ENCODE peak calls at places on chromosomes 7 and 10, in five cellular contexts. One of them, this sample, is unnamed.

GRCh38 chr7:52502281-52502680 is 533.2 kb upstream of the POM121L12 start:
- DNase-seq in MM.1S: no peak
- DNase-seq in natural killer cell: no peak
- DNase-seq in choroid plexus epithelial cell: no peak
- DNase-seq in BJ: no peak
- DNase-seq in this sample: no peak

GRCh38 chr7:141563956-141564623 is 12.9 kb downstream of the AGK start:
- DNase-seq in MM.1S: peak; percentile 42
- DNase-seq in natural killer cell: no peak
- DNase-seq in choroid plexus epithelial cell: peak; percentile 44
- DNase-seq in BJ: no peak
- DNase-seq in this sample: no peak

GRCh38 chr10:117621196-117621595 is 78.7 kb downstream of the EMX2 start:
- DNase-seq in MM.1S: no peak
- DNase-seq in natural killer cell: no peak
- DNase-seq in choroid plexus epithelial cell: no peak
- DNase-seq in BJ: no peak
- DNase-seq in this sample: no peak

GRCh38 chr10:29414501-29414900 is 125.6 kb downstream of the LYZL1 start:
- DNase-seq in MM.1S: no peak
- DNase-seq in natural killer cell: no peak
- DNase-seq in choroid plexus epithelial cell: no peak
- DNase-seq in BJ: no peak
- DNase-seq in this sample: no peak

GRCh38 chr10:3955493-3955892 is 170.5 kb upstream of the KLF6 start:
- DNase-seq in MM.1S: no peak
- DNase-seq in natural killer cell: no peak
- DNase-seq in choroid plexus epithelial cell: peak; percentile 85
- DNase-seq in BJ: no peak
- DNase-seq in this sample: no peak

GRCh38 chr7:150377116-150377979 is 1.8 kb upstream of the ZNF775 start:
- DNase-seq in MM.1S: peak; percentile 56
- DNase-seq in natural killer cell: no peak
- DNase-seq in choroid plexus epithelial cell: no peak
- DNase-seq in BJ: no peak
- DNase-seq in this sample: no peak

GRCh38 chr10:42975005-42975493 is 101.8 kb upstream of the RET start:
- DNase-seq in MM.1S: no peak
- DNase-seq in natural killer cell: peak; percentile 8
- DNase-seq in choroid plexus epithelial cell: no peak
- DNase-seq in BJ: no peak
- DNase-seq in this sample: no peak

GRCh38 chr7:95491634-95492314 is 6.0 kb downstream of the ASB4 start:
- DNase-seq in MM.1S: no peak
- DNase-seq in natural killer cell: no peak
- DNase-seq in choroid plexus epithelial cell: peak; percentile 36
- DNase-seq in BJ: no peak
- DNase-seq in this sample: no peak

GRCh38 chr7:23679898-23680416 is at the start of gene FAM221A:
- DNase-seq in MM.1S: peak; percentile 45
- DNase-seq in natural killer cell: peak; percentile 69
- DNase-seq in choroid plexus epithelial cell: peak; percentile 88
- DNase-seq in BJ: peak; percentile 5
- DNase-seq in this sample: peak; percentile 87

GRCh38 chr7:17552952-17553351 is 254.5 kb downstream of the AHR start:
- DNase-seq in MM.1S: no peak
- DNase-seq in natural killer cell: no peak
- DNase-seq in choroid plexus epithelial cell: no peak
- DNase-seq in BJ: no peak
- DNase-seq in this sample: no peak

GRCh38 chr7:151503902-151504714 is 15.6 kb downstream of the RHEB start:
- DNase-seq in MM.1S: no peak
- DNase-seq in natural killer cell: no peak
- DNase-seq in choroid plexus epithelial cell: peak; percentile 87
- DNase-seq in BJ: peak; percentile 68
- DNase-seq in this sample: no peak

GRCh38 chr10:14820010-14820774 is 17.6 kb downstream of the CDNF start:
- DNase-seq in MM.1S: no peak
- DNase-seq in natural killer cell: no peak
- DNase-seq in choroid plexus epithelial cell: peak; percentile 51
- DNase-seq in BJ: peak; percentile 59
- DNase-seq in this sample: no peak

GRCh38 chr10:84257343-84258020 is 12.6 kb downstream of the RGR start:
- DNase-seq in MM.1S: no peak
- DNase-seq in natural killer cell: no peak
- DNase-seq in choroid plexus epithelial cell: no peak
- DNase-seq in BJ: no peak
- DNase-seq in this sample: no peak

GRCh38 chr10:3531097-3531645 is 253.8 kb downstream of the KLF6 start:
- DNase-seq in MM.1S: no peak
- DNase-seq in natural killer cell: no peak
- DNase-seq in choroid plexus epithelial cell: no peak
- DNase-seq in BJ: no peak
- DNase-seq in this sample: no peak

GRCh38 chr10:102347236-102347828 is 48.2 kb upstream of the NFKB2 start:
- DNase-seq in MM.1S: no peak
- DNase-seq in natural killer cell: no peak
- DNase-seq in choroid plexus epithelial cell: peak; percentile 66
- DNase-seq in BJ: no peak
- DNase-seq in this sample: peak; percentile 25

GRCh38 chr7:42233166-42233565 is 3.8 kb downstream of the GLI3 start:
- DNase-seq in MM.1S: no peak
- DNase-seq in natural killer cell: no peak
- DNase-seq in choroid plexus epithelial cell: no peak
- DNase-seq in BJ: no peak
- DNase-seq in this sample: no peak

GRCh38 chr10:132518572-132519381 is 18.8 kb upstream of the INPP5A start:
- DNase-seq in MM.1S: no peak
- DNase-seq in natural killer cell: no peak
- DNase-seq in choroid plexus epithelial cell: peak; percentile 14
- DNase-seq in BJ: no peak
- DNase-seq in this sample: no peak

GRCh38 chr7:16925609-16926008 is 43.8 kb upstream of the AGR3 start:
- DNase-seq in MM.1S: no peak
- DNase-seq in natural killer cell: no peak
- DNase-seq in choroid plexus epithelial cell: no peak
- DNase-seq in BJ: no peak
- DNase-seq in this sample: no peak

GRCh38 chr10:46222364-46222935 is 64.3 kb upstream of the ANTXRL start:
- DNase-seq in MM.1S: no peak
- DNase-seq in natural killer cell: no peak
- DNase-seq in choroid plexus epithelial cell: peak; percentile 59
- DNase-seq in BJ: no peak
- DNase-seq in this sample: no peak

GRCh38 chr7:83306487-83306886 is 143.8 kb upstream of the PCLO start:
- DNase-seq in MM.1S: no peak
- DNase-seq in natural killer cell: no peak
- DNase-seq in choroid plexus epithelial cell: no peak
- DNase-seq in BJ: no peak
- DNase-seq in this sample: no peak

GRCh38 chr7:96179341-96179740 is 142.6 kb downstream of the SLC25A13 start:
- DNase-seq in MM.1S: no peak
- DNase-seq in natural killer cell: no peak
- DNase-seq in choroid plexus epithelial cell: peak; percentile 58
- DNase-seq in BJ: no peak
- DNase-seq in this sample: no peak

GRCh38 chr7:105849122-105849855 is 27.1 kb downstream of the ATXN7L1 start:
- DNase-seq in MM.1S: peak; percentile 78
- DNase-seq in natural killer cell: peak; percentile 74
- DNase-seq in choroid plexus epithelial cell: peak; percentile 25
- DNase-seq in BJ: no peak
- DNase-seq in this sample: no peak

GRCh38 chr10:70122742-70123141 is 9.9 kb downstream of the AIFM2 start:
- DNase-seq in MM.1S: no peak
- DNase-seq in natural killer cell: no peak
- DNase-seq in choroid plexus epithelial cell: peak; percentile 43
- DNase-seq in BJ: no peak
- DNase-seq in this sample: no peak

GRCh38 chr7:22094413-22095304 is 149.0 kb upstream of the CDCA7L start:
- DNase-seq in MM.1S: peak; percentile 45
- DNase-seq in natural killer cell: no peak
- DNase-seq in choroid plexus epithelial cell: no peak
- DNase-seq in BJ: peak; percentile 9
- DNase-seq in this sample: no peak

GRCh38 chr7:2105917-2106316 is 126.8 kb downstream of the MAD1L1 start:
- DNase-seq in MM.1S: no peak
- DNase-seq in natural killer cell: no peak
- DNase-seq in choroid plexus epithelial cell: no peak
- DNase-seq in BJ: no peak
- DNase-seq in this sample: no peak

GRCh38 chr10:102311025-102311420 is 65.7 kb downstream of the GBF1 start:
- DNase-seq in MM.1S: no peak
- DNase-seq in natural killer cell: no peak
- DNase-seq in choroid plexus epithelial cell: no peak
- DNase-seq in BJ: no peak
- DNase-seq in this sample: no peak

GRCh38 chr10:58647770-58648169 is 135.1 kb downstream of the BICC1 start:
- DNase-seq in MM.1S: no peak
- DNase-seq in natural killer cell: no peak
- DNase-seq in choroid plexus epithelial cell: no peak
- DNase-seq in BJ: no peak
- DNase-seq in this sample: no peak

GRCh38 chr7:41065663-41066062 is 637.2 kb downstream of the INHBA start:
- DNase-seq in MM.1S: no peak
- DNase-seq in natural killer cell: no peak
- DNase-seq in choroid plexus epithelial cell: no peak
- DNase-seq in BJ: no peak
- DNase-seq in this sample: no peak

GRCh38 chr10:12162927-12163326 is 32.8 kb downstream of the NUDT5 start:
- DNase-seq in MM.1S: no peak
- DNase-seq in natural killer cell: no peak
- DNase-seq in choroid plexus epithelial cell: no peak
- DNase-seq in BJ: no peak
- DNase-seq in this sample: no peak

GRCh38 chr10:12165036-12165435 is 30.7 kb downstream of the NUDT5 start:
- DNase-seq in MM.1S: no peak
- DNase-seq in natural killer cell: no peak
- DNase-seq in choroid plexus epithelial cell: no peak
- DNase-seq in BJ: no peak
- DNase-seq in this sample: no peak

GRCh38 chr10:12156367-12157123 is 27.1 kb downstream of the SEC61A2 start:
- DNase-seq in MM.1S: no peak
- DNase-seq in natural killer cell: no peak
- DNase-seq in choroid plexus epithelial cell: no peak
- DNase-seq in BJ: no peak
- DNase-seq in this sample: no peak

GRCh38 chr10:12164085-12164484 is 31.6 kb downstream of the NUDT5 start:
- DNase-seq in MM.1S: no peak
- DNase-seq in natural killer cell: no peak
- DNase-seq in choroid plexus epithelial cell: no peak
- DNase-seq in BJ: no peak
- DNase-seq in this sample: no peak

GRCh38 chr10:12160664-12161063 is 31.2 kb downstream of the SEC61A2 start:
- DNase-seq in MM.1S: no peak
- DNase-seq in natural killer cell: no peak
- DNase-seq in choroid plexus epithelial cell: no peak
- DNase-seq in BJ: no peak
- DNase-seq in this sample: no peak
- TF ChIP-seq CTCF in MM.1S: no peak
- TF ChIP-seq CTCF in natural killer cell: no peak
- TF ChIP-seq CTCF in choroid plexus epithelial cell: no peak
- TF ChIP-seq CTCF in BJ: no peak
- TF ChIP-seq CTCF in this sample: no peak

GRCh38 chr10:125450218-125450617 is 232.7 kb downstream of the TEX36 start:
- DNase-seq in MM.1S: no peak
- DNase-seq in natural killer cell: no peak
- DNase-seq in choroid plexus epithelial cell: no peak
- DNase-seq in BJ: no peak
- DNase-seq in this sample: no peak

GRCh38 chr10:125451319-125451718 is 231.6 kb downstream of the TEX36 start:
- DNase-seq in MM.1S: no peak
- DNase-seq in natural killer cell: no peak
- DNase-seq in choroid plexus epithelial cell: no peak
- DNase-seq in BJ: no peak
- DNase-seq in this sample: no peak

GRCh38 chr10:125449571-125449970 is 233.4 kb downstream of the TEX36 start:
- DNase-seq in MM.1S: no peak
- DNase-seq in natural killer cell: no peak
- DNase-seq in choroid plexus epithelial cell: no peak
- DNase-seq in BJ: no peak
- DNase-seq in this sample: no peak

GRCh38 chr10:125444790-125445189 is 238.2 kb downstream of the TEX36 start:
- DNase-seq in MM.1S: no peak
- DNase-seq in natural killer cell: no peak
- DNase-seq in choroid plexus epithelial cell: no peak
- DNase-seq in BJ: no peak
- DNase-seq in this sample: no peak

DNA sequence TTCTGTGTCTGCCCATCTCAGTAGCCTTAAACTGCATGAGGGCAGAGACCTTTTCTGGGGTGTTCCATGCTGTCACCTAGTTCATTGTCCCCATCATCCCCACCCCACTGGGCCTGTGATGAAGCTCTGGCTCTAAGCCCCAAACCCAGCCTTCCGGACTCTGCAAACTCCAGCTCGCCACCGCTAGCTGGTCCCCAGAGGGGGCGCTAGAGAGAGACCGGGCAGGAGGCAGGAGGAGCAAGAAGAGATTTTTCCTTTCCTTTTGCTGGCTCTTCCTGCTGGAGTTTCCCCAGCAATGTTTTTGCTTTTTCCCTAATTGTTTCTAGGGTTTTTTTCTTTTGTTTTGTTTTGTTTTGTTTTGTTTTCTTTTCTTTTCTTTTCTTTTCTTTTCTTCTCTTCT is 234.4 kb downstream of the TEX36 start:
- DNase-seq in MM.1S: no peak
- DNase-seq in natural killer cell: no peak
- DNase-seq in choroid plexus epithelial cell: peak; percentile 6
- DNase-seq in BJ: no peak
- DNase-seq in this sample: no peak
- TF ChIP-seq CTCF in MM.1S: peak; percentile 43
- TF ChIP-seq CTCF in natural killer cell: no peak
- TF ChIP-seq CTCF in choroid plexus epithelial cell: peak; percentile 56
- TF ChIP-seq CTCF in BJ: peak; percentile 51
- TF ChIP-seq CTCF in this sample: peak; percentile 25

GRCh38 chr7:127628445-127628844 is 10.5 kb upstream of the PAX4 start:
- DNase-seq in MM.1S: no peak
- DNase-seq in natural killer cell: no peak
- DNase-seq in choroid plexus epithelial cell: no peak
- DNase-seq in BJ: no peak
- DNase-seq in this sample: no peak
- TF ChIP-seq CTCF in MM.1S: peak; percentile 10
- TF ChIP-seq CTCF in natural killer cell: no peak
- TF ChIP-seq CTCF in choroid plexus epithelial cell: peak; percentile 21
- TF ChIP-seq CTCF in BJ: peak; percentile 4
- TF ChIP-seq CTCF in this sample: no peak

DNA sequence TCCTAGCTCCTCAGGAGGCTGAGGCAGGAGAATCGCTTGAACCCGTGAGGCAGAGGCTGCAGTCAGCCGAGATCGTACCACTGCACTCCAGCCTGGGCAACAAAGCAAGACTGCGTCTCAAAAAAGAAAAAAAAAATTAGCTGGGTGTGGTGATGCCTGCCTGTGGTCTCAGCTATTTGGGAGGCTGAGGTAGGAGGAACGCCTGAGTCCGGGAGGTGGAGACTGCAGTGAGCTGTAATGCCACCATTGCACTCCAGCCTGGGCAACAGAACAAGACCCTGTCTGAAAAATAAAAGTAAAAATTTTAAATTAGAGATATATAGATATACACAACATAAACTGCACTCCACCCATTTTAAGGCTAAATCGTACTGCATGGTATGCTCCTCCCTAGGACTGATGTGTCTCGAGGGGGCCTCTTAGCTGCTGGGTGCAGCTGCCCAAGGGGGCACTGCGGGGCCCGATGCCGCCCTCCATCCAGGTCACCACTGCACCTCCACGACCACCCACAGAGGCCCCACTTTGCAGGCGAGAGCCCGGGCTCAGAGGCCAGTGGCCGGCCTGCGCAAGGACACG is 40.9 kb upstream of the FOXK1 start:
- DNase-seq in MM.1S: no peak
- DNase-seq in natural killer cell: no peak
- DNase-seq in choroid plexus epithelial cell: no peak
- DNase-seq in BJ: no peak
- DNase-seq in this sample: no peak
- TF ChIP-seq CTCF in MM.1S: no peak
- TF ChIP-seq CTCF in natural killer cell: no peak
- TF ChIP-seq CTCF in choroid plexus epithelial cell: no peak
- TF ChIP-seq CTCF in BJ: peak; percentile 24
- TF ChIP-seq CTCF in this sample: no peak

This sample was measured in GM10248.